ENCODE peak calls at places on chromosome 11, in four cellular contexts. L, X, K and G are unnamed samples.

GRCh38 chr11:125956371-125956770 is 10.5 kb downstream of the VSIG10L2 start:
- DNase-seq in L (no peak), X (no peak), K (no peak), G (no peak)

GRCh38 chr11:125451400-125452124 is 44.5 kb downstream of the FEZ1 start:
- DNase-seq in L (peak; percentile 90), X (peak; percentile 63), K (no peak), G (no peak)

GRCh38 chr11:27837895-27838563 is 137.8 kb upstream of the BDNF start:
- DNase-seq in L (no peak), X (no peak), K (no peak), G (peak; percentile 47)

GRCh38 chr11:67282155-67282875 is 6.8 kb upstream of the ANKRD13D start:
- DNase-seq in L (no peak), X (no peak), K (no peak), G (no peak)

GRCh38 chr11:76162336-76163288 is 43.7 kb downstream of the WNT11 start:
- DNase-seq in L (no peak), X (peak; percentile 58), K (no peak), G (no peak)

GRCh38 chr11:119694334-119694733 is 34.7 kb downstream of the NECTIN1 start:
- DNase-seq in L (no peak), X (no peak), K (peak; percentile 72), G (no peak)

GRCh38 chr11:27672836-27673464 is 27.3 kb downstream of the BDNF start:
- DNase-seq in L (no peak), X (no peak), K (no peak), G (no peak)

GRCh38 chr11:61586792-61587430 is 6.0 kb upstream of the SYT7 start:
- DNase-seq in L (no peak), X (no peak), K (peak; percentile 46), G (no peak)

GRCh38 chr11:41282436-41282835 is 177.0 kb downstream of the LRRC4C start:
- DNase-seq in L (no peak), X (no peak), K (no peak), G (no peak)

GRCh38 chr11:19520681-19521080 is 192.0 kb upstream of the NAV2 start:
- DNase-seq in L (no peak), X (no peak), K (no peak), G (no peak)

GRCh38 chr11:92569717-92570116 is 345.1 kb downstream of the FAT3 start:
- DNase-seq in L (no peak), X (no peak), K (no peak), G (no peak)

GRCh38 chr11:12079726-12080556 is 30.4 kb upstream of the MICAL2 start:
- DNase-seq in L (no peak), X (no peak), K (peak; percentile 59), G (no peak)

DNA sequence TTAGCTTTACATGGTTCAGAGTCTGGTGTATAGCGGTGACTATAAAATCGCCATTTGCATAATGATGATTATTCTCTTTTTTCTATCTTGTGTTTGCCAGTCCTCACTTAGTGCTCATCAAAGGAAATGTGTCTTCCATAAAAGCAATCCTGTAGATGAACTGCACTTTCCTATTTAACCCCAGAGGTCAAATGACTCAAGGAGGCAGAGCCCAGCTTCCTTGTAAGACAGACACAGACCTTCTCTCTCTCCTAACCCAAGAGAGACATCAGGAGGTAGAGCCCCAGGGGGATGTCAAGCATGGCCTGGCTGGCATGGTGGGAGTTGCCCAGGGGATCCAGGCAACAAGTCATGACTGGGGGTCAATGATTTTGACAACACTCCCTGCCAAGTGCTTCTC is 46.9 kb upstream of the CRTAM start:
- DNase-seq in L (no peak), X (no peak), K (no peak), G (no peak)
- TF ChIP-seq HDAC6 in L (no peak), X (no peak), K (no peak), G (no peak)

GRCh38 chr11:78063440-78064181 is at the start of gene THRSP:
- DNase-seq in L (no peak), X (no peak), K (no peak), G (no peak)

GRCh38 chr11:78061088-78061920 is 2.4 kb upstream of the THRSP start:
- DNase-seq in L (no peak), X (no peak), K (peak; percentile 64), G (no peak)

GRCh38 chr11:78062671-78063070 is 990 bp upstream of the THRSP start:
- DNase-seq in L (no peak), X (no peak), K (no peak), G (no peak)

GRCh38 chr11:78060533-78060932 is 3.1 kb upstream of the THRSP start:
- DNase-seq in L (no peak), X (no peak), K (no peak), G (no peak)

DNA sequence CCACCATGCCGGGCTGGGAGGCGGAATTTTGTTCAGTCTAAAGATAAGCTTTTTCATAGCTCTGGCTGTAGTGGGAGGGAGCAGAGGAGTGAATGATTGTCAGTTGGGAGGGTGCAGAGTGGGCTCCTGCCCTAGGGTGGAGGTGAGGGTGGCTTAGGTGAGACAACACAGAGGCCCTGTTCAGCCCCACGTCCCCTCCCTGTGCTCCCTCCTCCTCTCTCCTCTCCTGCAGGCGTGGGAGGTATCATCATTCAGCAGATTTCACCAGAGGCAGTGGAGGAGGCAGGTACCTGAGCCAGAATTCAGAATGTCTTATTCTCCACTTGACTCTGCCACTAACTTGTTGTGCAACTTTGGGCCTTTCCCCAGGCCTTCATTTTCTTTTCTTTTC is 1.7 kb upstream of the THRSP start:
- DNase-seq in L (no peak), X (peak; percentile 61), K (peak; percentile 59), G (no peak)
- TF ChIP-seq HDAC6 in L (no peak), X (no peak), K (no peak), G (no peak)

DNA sequence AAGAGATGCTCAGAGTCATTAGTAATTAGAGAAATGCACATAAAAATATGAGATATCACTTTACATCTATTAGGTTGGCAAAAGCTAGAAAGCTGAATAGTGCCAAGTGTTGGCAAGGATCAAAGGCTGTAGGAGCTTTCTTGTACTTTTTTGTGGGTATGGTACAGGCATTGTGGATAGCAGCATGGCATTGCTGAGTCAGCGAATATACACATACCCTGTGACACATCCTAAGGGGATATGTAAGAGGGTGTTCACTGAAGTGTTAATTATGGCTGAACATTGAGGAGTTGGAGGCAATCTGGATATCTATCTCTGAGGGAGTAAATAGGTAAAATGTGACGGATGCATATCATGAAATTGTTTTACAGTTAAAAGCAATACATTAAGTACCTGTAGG is 27.0 kb upstream of the IL18BP start:
- DNase-seq in L (no peak), X (no peak), K (no peak), G (no peak)
- TF ChIP-seq HDAC6 in L (no peak), X (no peak), K (no peak), G (no peak)

GRCh38 chr11:65778431-65778900 is 2.3 kb downstream of the AP5B1 start:
- DNase-seq in L (no peak), X (no peak), K (no peak), G (no peak)
- TF ChIP-seq HDAC6 in L (no peak), X (no peak), K (no peak), G (no peak)

DNA sequence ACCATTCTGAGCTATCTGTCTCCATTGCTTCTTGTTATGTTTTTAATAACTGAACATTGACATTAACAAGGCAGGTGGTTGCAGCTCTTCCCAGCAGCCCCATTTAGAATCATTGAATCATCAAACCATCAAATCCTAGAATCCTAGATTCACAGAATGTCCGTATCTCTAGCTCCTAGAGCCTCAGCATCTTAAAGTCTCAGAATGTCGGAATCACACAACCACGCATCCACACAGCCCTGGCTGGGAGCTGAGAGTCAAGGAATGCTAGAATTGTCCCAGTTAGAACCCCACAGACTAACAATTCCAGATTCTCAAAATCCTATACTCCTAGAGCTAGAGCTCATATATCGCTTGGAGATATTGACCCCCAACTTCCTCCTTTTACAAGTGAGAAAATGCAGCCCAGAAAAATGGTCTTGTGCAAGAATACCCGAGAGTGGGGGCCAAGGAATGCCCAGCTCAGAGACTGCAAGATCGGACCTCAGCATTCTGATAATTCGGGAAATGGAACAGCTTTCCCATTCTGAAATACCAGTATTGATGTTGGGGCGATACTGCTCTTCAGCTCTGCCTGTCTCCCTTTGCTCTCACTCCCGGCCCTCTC is 38.8 kb downstream of the PDE2A start:
- DNase-seq in L (no peak), X (no peak), K (no peak), G (no peak)
- TF ChIP-seq HDAC6 in L (no peak), X (no peak), K (no peak), G (no peak)

GRCh38 chr11:1231396-1232327 is 8.8 kb downstream of the MUC5B start:
- DNase-seq in L (peak; percentile 43), X (no peak), K (no peak), G (no peak)
- TF ChIP-seq HDAC6 in L (no peak), X (no peak), K (no peak), G (no peak)

GRCh38 chr11:71081704-71082230 is 170.6 kb downstream of the SHANK2 start:
- DNase-seq in L (no peak), X (no peak), K (no peak), G (no peak)

GRCh38 chr11:71078482-71078881 is 173.9 kb downstream of the SHANK2 start:
- DNase-seq in L (no peak), X (peak; percentile 14), K (no peak), G (no peak)

GRCh38 chr11:71082454-71082853 is 169.9 kb downstream of the SHANK2 start:
- DNase-seq in L (no peak), X (no peak), K (no peak), G (no peak)

GRCh38 chr11:71079795-71080194 is 172.6 kb downstream of the SHANK2 start:
- DNase-seq in L (no peak), X (no peak), K (no peak), G (no peak)

GRCh38 chr11:71080239-71081097 is 171.9 kb downstream of the SHANK2 start:
- DNase-seq in L (peak; percentile 88), X (peak; percentile 82), K (peak; percentile 76), G (peak; percentile 17)
- TF ChIP-seq HDAC6 in L (no peak), X (no peak), K (no peak), G (no peak)